ENCODE peak calls at places on chromosomes 6 and 20, in ten cellular contexts. E, V, O, T, N, L, Q, P, F and H are unnamed samples.

GRCh38 chr20:25046736-25047666 is 10.9 kb downstream of the ACSS1 start:
- DNase-seq in E (no peak), V (no peak), O (no peak), T (no peak), N (no peak), L (peak; percentile 44), Q (no peak), P (no peak), F (peak; percentile 55), H (no peak)

GRCh38 chr6:30836957-30837356 is 47.4 kb upstream of the DDR1 start:
- DNase-seq in E (no peak), V (peak; percentile 40), O (no peak), T (no peak), N (no peak), L (no peak), Q (no peak), P (no peak), F (no peak), H (no peak)

GRCh38 chr6:16760536-16761468 is at the start of gene ATXN1:
- DNase-seq in E (peak; percentile 65), V (peak; percentile 77), O (peak; percentile 74), T (no peak), N (no peak), L (peak; percentile 81), Q (peak; percentile 65), P (peak; percentile 38), F (peak; percentile 78), H (peak; percentile 54)

GRCh38 chr6:151679941-151680340 is 127.5 kb upstream of the ESR1 start:
- DNase-seq in E (no peak), V (no peak), O (no peak), T (no peak), N (no peak), L (no peak), Q (no peak), P (no peak), F (no peak), H (no peak)

GRCh38 chr6:30754631-30755030 is 10.3 kb upstream of the IER3 start:
- DNase-seq in E (no peak), V (peak; percentile 34), O (no peak), T (no peak), N (no peak), L (no peak), Q (peak; percentile 76), P (no peak), F (no peak), H (no peak)

GRCh38 chr20:54194724-54195438 is 13.0 kb upstream of the PFDN4 start:
- DNase-seq in E (no peak), V (no peak), O (peak; percentile 23), T (no peak), N (no peak), L (no peak), Q (peak; percentile 3), P (no peak), F (no peak), H (no peak)

GRCh38 chr6:11323666-11324452 is 91.4 kb upstream of the NEDD9 start:
- DNase-seq in E (no peak), V (no peak), O (peak; percentile 58), T (no peak), N (no peak), L (peak; percentile 79), Q (no peak), P (no peak), F (peak; percentile 66), H (no peak)

GRCh38 chr6:11585426-11586016 is 48.0 kb downstream of the TMEM170B start:
- DNase-seq in E (no peak), V (peak; percentile 83), O (no peak), T (no peak), N (no peak), L (no peak), Q (peak; percentile 79), P (no peak), F (no peak), H (no peak)

GRCh38 chr6:106572875-106573575 is 56.3 kb downstream of the RTN4IP1 start:
- DNase-seq in E (no peak), V (no peak), O (no peak), T (no peak), N (no peak), L (no peak), Q (no peak), P (no peak), F (no peak), H (no peak)

GRCh38 chr6:57224769-57225515 is 2.8 kb upstream of the RAB23 start:
- DNase-seq in E (no peak), V (peak; percentile 62), O (no peak), T (no peak), N (no peak), L (no peak), Q (peak; percentile 70), P (no peak), F (no peak), H (no peak)

GRCh38 chr6:14212632-14213031 is 95.1 kb downstream of the CD83 start:
- DNase-seq in E (no peak), V (no peak), O (no peak), T (no peak), N (no peak), L (no peak), Q (no peak), P (no peak), F (peak; percentile 50), H (no peak)

GRCh38 chr6:149566372-149567193 is at the start of gene GINM1:
- DNase-seq in E (peak; percentile 46), V (peak; percentile 70), O (peak; percentile 56), T (no peak), N (no peak), L (peak; percentile 82), Q (peak; percentile 15), P (peak; percentile 31), F (peak; percentile 74), H (peak; percentile 58)

GRCh38 chr20:46302119-46302518 is 6.2 kb downstream of the CDH22 start:
- DNase-seq in E (no peak), V (no peak), O (no peak), T (no peak), N (no peak), L (no peak), Q (no peak), P (no peak), F (no peak), H (no peak)

GRCh38 chr20:46305331-46305972 is 2.8 kb downstream of the CDH22 start:
- DNase-seq in E (no peak), V (no peak), O (no peak), T (no peak), N (no peak), L (no peak), Q (no peak), P (no peak), F (no peak), H (no peak)

GRCh38 chr20:46304852-46305251 is 3.4 kb downstream of the CDH22 start:
- DNase-seq in E (no peak), V (no peak), O (no peak), T (no peak), N (no peak), L (no peak), Q (no peak), P (no peak), F (no peak), H (no peak)

GRCh38 chr20:46304361-46304760 is 3.9 kb downstream of the CDH22 start:
- DNase-seq in E (no peak), V (no peak), O (no peak), T (no peak), N (no peak), L (no peak), Q (peak; percentile 51), P (no peak), F (no peak), H (no peak)

GRCh38 chr20:46303176-46303956 is 4.9 kb downstream of the CDH22 start:
- DNase-seq in E (no peak), V (no peak), O (no peak), T (no peak), N (no peak), L (no peak), Q (no peak), P (no peak), F (no peak), H (no peak)
- H3K4me1 ChIP-seq in E (peaks cover 3% of the 10 kb centered on the region), V (no peaks in the 10 kb centered on the region), O (peaks cover 5% of the 10 kb centered on the region), T (peaks cover 13% of the 10 kb centered on the region), N (peaks cover 3% of the 10 kb centered on the region), L (no peaks in the 10 kb centered on the region), Q (no peaks in the 10 kb centered on the region), P (peaks cover 4% of the 10 kb centered on the region), F (no peaks in the 10 kb centered on the region), H (no peaks in the 10 kb centered on the region)

DNA sequence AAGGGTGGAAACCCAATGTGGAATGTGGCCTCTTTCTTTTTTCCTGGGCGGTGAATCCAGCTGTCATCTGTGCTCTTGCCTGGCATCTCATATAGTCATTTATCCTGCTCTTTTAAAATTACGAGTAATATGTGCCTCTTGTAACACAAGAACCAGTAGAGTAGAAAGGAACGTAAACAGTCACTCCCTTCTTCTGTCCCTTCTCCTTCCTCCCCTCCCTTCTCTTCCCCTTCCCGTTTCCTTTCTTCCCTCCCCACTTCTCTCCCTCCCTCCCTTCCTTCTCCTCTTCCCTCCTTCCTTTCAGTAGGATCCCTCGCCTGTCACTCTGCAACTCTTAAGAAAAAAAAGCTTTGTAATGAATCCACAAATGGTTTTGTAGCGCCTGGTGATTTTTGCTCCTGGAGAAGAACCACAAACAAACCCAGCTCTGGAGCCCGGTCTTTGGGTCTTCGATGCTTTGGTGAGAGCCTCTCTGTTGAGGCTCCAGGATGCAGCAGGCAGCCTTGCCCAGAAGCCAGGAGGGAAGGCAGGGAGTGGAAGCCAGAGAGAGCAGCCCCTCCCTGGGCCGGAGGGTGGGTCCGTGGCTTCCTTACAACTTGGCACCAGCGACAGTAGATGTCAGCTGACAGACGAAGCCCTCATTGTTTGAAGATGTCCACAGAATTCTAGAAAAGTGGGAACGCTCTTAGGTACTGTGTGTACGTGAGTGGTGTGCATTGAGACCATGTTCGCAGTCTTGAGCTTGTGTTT is 15.0 kb downstream of the DUSP22 start:
- DNase-seq in E (no peak), V (no peak), O (no peak), T (no peak), N (no peak), L (peak; percentile 66), Q (no peak), P (no peak), F (peak; percentile 49), H (no peak)
- H3K9me3 ChIP-seq in E (no peaks in the 10 kb centered on the region), V (no peaks in the 10 kb centered on the region), O (no peaks in the 10 kb centered on the region), T (no peaks in the 10 kb centered on the region), N (peaks cover 46% of the 10 kb centered on the region), L (no peaks in the 10 kb centered on the region), Q (peaks cover 5% of the 10 kb centered on the region), P (no peaks in the 10 kb centered on the region), F (no peaks in the 10 kb centered on the region), H (no peaks in the 10 kb centered on the region)

GRCh38 chr6:38269773-38270172 is 370.0 kb downstream of the BTBD9 start:
- DNase-seq in E (no peak), V (peak; percentile 25), O (no peak), T (no peak), N (no peak), L (no peak), Q (no peak), P (no peak), F (no peak), H (no peak)
- H3K4me1 ChIP-seq in E (no peaks in the 10 kb centered on the region), V (peaks cover 28% of the 10 kb centered on the region), O (no peaks in the 10 kb centered on the region), T (no peaks in the 10 kb centered on the region), N (peaks cover 19% of the 10 kb centered on the region), L (peaks cover 5% of the 10 kb centered on the region), Q (peaks cover 24% of the 10 kb centered on the region), P (peaks cover 4% of the 10 kb centered on the region), F (no peaks in the 10 kb centered on the region), H (peaks cover 3% of the 10 kb centered on the region)

GRCh38 chr20:31237763-31238162 is 19.7 kb upstream of the DEFB115 start:
- DNase-seq in E (no peak), V (no peak), O (no peak), T (no peak), N (no peak), L (no peak), Q (no peak), P (no peak), F (no peak), H (no peak)

GRCh38 chr20:31236953-31237352 is 20.5 kb upstream of the DEFB115 start:
- DNase-seq in E (no peak), V (no peak), O (no peak), T (no peak), N (no peak), L (no peak), Q (no peak), P (no peak), F (no peak), H (no peak)

GRCh38 chr20:31239139-31239538 is 18.3 kb upstream of the DEFB115 start:
- DNase-seq in E (no peak), V (no peak), O (no peak), T (no peak), N (no peak), L (no peak), Q (no peak), P (no peak), F (no peak), H (no peak)
- H3K9me3 ChIP-seq in E (peaks cover 81% of the 10 kb centered on the region), V (peaks cover 31% of the 10 kb centered on the region), O (no peaks in the 10 kb centered on the region), T (peaks cover 49% of the 10 kb centered on the region), N (peaks cover 97% of the 10 kb centered on the region), L (peaks cover 26% of the 10 kb centered on the region), Q (peaks cover 29% of the 10 kb centered on the region), P (peaks cover 13% of the 10 kb centered on the region), F (peaks cover 40% of the 10 kb centered on the region), H (peaks cover 16% of the 10 kb centered on the region)